ENCODE peak calls at places on chromosomes 12 and 14, in eight cellular contexts. D, M, O, Z, K, J, W and F are unnamed samples.

GRCh38 chr12:98895086-98895651 is 250.1 kb downstream of the APAF1 start:
- DNase-seq in J (no peak), M (no peak), D (no peak), Z (no peak), W (no peak), K (no peak), O (no peak), F (peak; percentile 33)

GRCh38 chr12:52130695-52131094 is 51.2 kb downstream of the SMIM41 start:
- DNase-seq in Z (no peak), D (no peak), K (no peak), M (no peak), O (no peak), W (no peak), J (no peak), F (no peak)

GRCh38 chr14:71336488-71337192 is 429.4 kb downstream of the PCNX1 start:
- DNase-seq in J (no peak), W (no peak), K (no peak), D (no peak), M (no peak), Z (no peak), O (no peak), F (no peak)

GRCh38 chr14:55198749-55199148 is 7.4 kb upstream of the DLGAP5 start:
- DNase-seq in O (no peak), J (no peak), D (no peak), M (no peak), Z (no peak), W (no peak), K (peak; percentile 24), F (no peak)

GRCh38 chr12:31000751-31001150 is 72.9 kb upstream of the DDX11 start:
- DNase-seq in O (no peak), D (no peak), J (peak; percentile 70), M (no peak), Z (no peak), W (no peak), K (peak; percentile 34), F (no peak)

GRCh38 chr12:726281-727140 is 25.9 kb upstream of the WNK1 start:
- DNase-seq in J (no peak), K (peak; percentile 39), W (no peak), D (no peak), O (no peak), Z (no peak), M (no peak), F (no peak)

GRCh38 chr14:81366259-81366658 is 33.9 kb downstream of the STON2 start:
- DNase-seq in D (no peak), M (no peak), J (no peak), W (no peak), O (no peak), K (no peak), Z (no peak), F (no peak)

GRCh38 chr12:24561411-24561871 is 387.5 kb downstream of the BCAT1 start:
- DNase-seq in J (no peak), W (no peak), Z (no peak), D (no peak), O (no peak), M (no peak), K (peak; percentile 65), F (no peak)

GRCh38 chr14:100149789-100150611 is 9.4 kb downstream of the DEGS2 start:
- DNase-seq in Z (no peak), D (no peak), M (no peak), O (no peak), J (no peak), K (no peak), W (no peak), F (no peak)

GRCh38 chr12:16285586-16285985 is 8.1 kb upstream of the SLC15A5 start:
- DNase-seq in Z (no peak), M (no peak), J (no peak), K (no peak), D (no peak), O (no peak), W (no peak), F (no peak)

GRCh38 chr12:51751657-51752056 is 96.9 kb downstream of the FIGNL2 start:
- DNase-seq in Z (no peak), K (peak; percentile 11), D (no peak), M (no peak), J (no peak), O (no peak), W (peak; percentile 43), F (no peak)

GRCh38 chr14:74670726-74671125 is 42.2 kb downstream of the AREL1 start:
- DNase-seq in O (no peak), K (peak; percentile 82), W (no peak), D (no peak), J (peak; percentile 40), Z (no peak), M (no peak), F (no peak)

GRCh38 chr14:88002421-88002820 is 2.5 kb upstream of the GPR65 start:
- DNase-seq in J (no peak), D (peak; percentile 48), M (no peak), K (no peak), W (no peak), Z (no peak), O (no peak), F (no peak)

GRCh38 chr14:105817971-105818711 is 291.8 kb downstream of the TMEM121 start:
- DNase-seq in D (peak; percentile 0), J (no peak), M (no peak), K (no peak), W (no peak), O (no peak), Z (no peak), F (no peak)

GRCh38 chr12:52245259-52245961 is 12.4 kb downstream of the KRT7 start:
- DNase-seq in W (no peak), Z (no peak), K (no peak), D (no peak), O (no peak), J (no peak), M (no peak), F (no peak)

GRCh38 chr14:95784137-95784536 is 70.2 kb upstream of the TCL1A start:
- DNase-seq in M (no peak), O (no peak), Z (no peak), J (peak; percentile 17), K (peak; percentile 38), W (no peak), D (peak; percentile 34), F (peak; percentile 39)

GRCh38 chr14:26128931-26129674 is 468.7 kb downstream of the NOVA1 start:
- DNase-seq in W (no peak), D (no peak), Z (no peak), J (no peak), O (no peak), K (no peak), M (no peak), F (no peak)

GRCh38 chr14:75323571-75323970 is 44.9 kb downstream of the FOS start:
- DNase-seq in W (no peak), D (no peak), Z (no peak), K (peak; percentile 27), M (no peak), O (no peak), J (peak; percentile 57), F (no peak)

GRCh38 chr12:1197264-1198018 is 206.4 kb downstream of the ERC1 start:
- DNase-seq in M (no peak), O (no peak), K (peak; percentile 57), W (no peak), Z (peak; percentile 86), D (no peak), J (peak; percentile 39), F (no peak)

GRCh38 chr12:42382013-42382696 is 56.2 kb downstream of the PPHLN1 start:
- DNase-seq in M (no peak), O (no peak), Z (no peak), J (no peak), K (peak; percentile 50), D (no peak), W (no peak), F (no peak)

GRCh38 chr14:73723799-73724621 is 9.8 kb upstream of the PNMA1 start:
- DNase-seq in O (peak; percentile 95), K (peak; percentile 97), M (no peak), J (peak; percentile 97), W (peak; percentile 84), Z (no peak), D (peak; percentile 5), F (no peak)

GRCh38 chr12:82326905-82327503 is 31.2 kb downstream of the CCDC59 start:
- DNase-seq in K (peak; percentile 28), M (no peak), J (peak; percentile 10), W (no peak), O (no peak), Z (no peak), D (peak; percentile 16), F (no peak)

GRCh38 chr12:49644620-49644994 is 21.2 kb downstream of the PRPF40B start:
- DNase-seq in K (peak; percentile 75), W (peak; percentile 65), Z (no peak), D (peak; percentile 84), O (no peak), M (peak; percentile 34), J (peak; percentile 68), F (peak; percentile 63)

GRCh38 chr14:44428239-44428924 is 78.7 kb downstream of the FSCB start:
- DNase-seq in Z (no peak), O (no peak), W (no peak), M (no peak), K (no peak), J (no peak), D (no peak), F (no peak)
- TF ChIP-seq CTCF in Z (no peak), O (no peak), W (no peak), M (no peak), K (no peak), J (no peak), D (no peak), F (no peak)

GRCh38 chr14:104316723-104317499 is 178.5 kb downstream of the KIF26A start:
- DNase-seq in O (peak; percentile 64), D (no peak), W (no peak), M (no peak), J (no peak), Z (no peak), K (no peak), F (no peak)
- TF ChIP-seq CTCF in O (no peak), D (no peak), W (no peak), M (no peak), J (no peak), Z (no peak), K (no peak), F (no peak)

DNA sequence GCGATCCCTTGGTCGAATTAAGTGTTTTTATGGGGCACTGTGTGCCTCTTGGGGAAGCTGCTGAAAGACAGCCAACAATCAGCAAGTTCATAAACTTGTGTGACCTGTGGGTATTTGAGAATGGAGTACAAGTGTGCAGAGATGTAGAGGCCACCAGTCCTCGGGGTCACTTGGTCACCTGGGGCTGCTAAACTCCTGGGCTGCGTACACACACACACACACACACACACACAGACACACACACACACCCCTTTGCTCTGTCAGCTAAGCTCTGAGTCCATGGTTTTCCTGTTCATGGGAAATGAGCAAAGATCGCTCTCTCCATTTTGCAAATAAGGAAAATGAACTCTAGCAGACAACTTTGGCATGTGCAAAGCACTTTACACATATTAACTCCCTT is 24.5 kb downstream of the DYRK4 start:
- DNase-seq in K (no peak), J (no peak), M (no peak), O (no peak), Z (no peak), W (no peak), D (no peak), F (no peak)
- TF ChIP-seq CTCF in K (no peak), J (no peak), M (no peak), O (no peak), Z (no peak), W (no peak), D (no peak), F (no peak)

DNA sequence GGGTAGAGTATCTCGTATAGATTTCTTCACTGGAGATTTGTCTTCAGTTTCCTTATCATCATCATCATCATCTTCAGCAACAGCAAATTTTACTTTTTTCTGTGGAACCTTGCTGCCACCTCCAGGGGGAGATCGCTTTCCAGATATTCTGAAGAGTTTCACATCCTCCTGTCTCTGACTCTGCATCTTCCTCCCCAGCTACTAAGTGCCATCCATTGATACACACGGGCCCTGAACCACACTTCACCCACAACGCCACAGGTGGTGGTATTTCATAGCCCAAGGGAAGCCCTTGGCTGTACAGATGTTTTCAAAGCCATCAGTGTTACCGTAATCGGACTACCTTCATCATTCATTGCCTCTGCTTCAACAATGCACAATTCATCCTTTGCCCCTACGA is 82.2 kb downstream of the PPP2R5C start:
- DNase-seq in D (peak; percentile 88), Z (no peak), W (no peak), K (no peak), J (no peak), M (no peak), O (no peak), F (no peak)
- TF ChIP-seq CTCF in D (peak; percentile 63), Z (no peak), W (no peak), K (peak; percentile 30), J (peak; percentile 49), M (peak; percentile 55), O (no peak), F (no peak)